ENCODE peak calls at places on chromosomes 13 and 19, in eight cellular contexts. One of them, this sample, is unnamed.

GRCh38 chr19:14632286-14632685 is 42.4 kb downstream of the ADGRE3 start:
- DNase-seq in H1: no peak
- DNase-seq in breast epithelium: no peak
- DNase-seq in IMR-90: peak
- DNase-seq in sigmoid colon: no peak
- DNase-seq in A549: peak
- DNase-seq in tibial nerve: no peak
- DNase-seq in ovary: no peak
- DNase-seq in this sample: no peak

GRCh38 chr19:44808463-44809371 is at the start of gene BCAM:
- DNase-seq in H1: no peak
- DNase-seq in breast epithelium: peak
- DNase-seq in IMR-90: peak
- DNase-seq in sigmoid colon: peak
- DNase-seq in A549: peak
- DNase-seq in tibial nerve: peak
- DNase-seq in ovary: peak
- DNase-seq in this sample: peak

GRCh38 chr19:33687761-33688656 is 66.3 kb downstream of the CHST8 start:
- DNase-seq in H1: no peak
- DNase-seq in breast epithelium: peak
- DNase-seq in IMR-90: no peak
- DNase-seq in sigmoid colon: no peak
- DNase-seq in A549: no peak
- DNase-seq in tibial nerve: no peak
- DNase-seq in ovary: no peak
- DNase-seq in this sample: no peak

GRCh38 chr13:20673711-20674110 is 29.8 kb upstream of the IL17D start:
- DNase-seq in H1: no peak
- DNase-seq in breast epithelium: no peak
- DNase-seq in IMR-90: no peak
- DNase-seq in sigmoid colon: no peak
- DNase-seq in A549: no peak
- DNase-seq in tibial nerve: no peak
- DNase-seq in ovary: no peak
- DNase-seq in this sample: no peak

GRCh38 chr13:86135856-86136255 is 336.6 kb upstream of the SLITRK6 start:
- DNase-seq in H1: no peak
- DNase-seq in breast epithelium: no peak
- DNase-seq in IMR-90: no peak
- DNase-seq in sigmoid colon: no peak
- DNase-seq in A549: no peak
- DNase-seq in tibial nerve: no peak
- DNase-seq in ovary: no peak
- DNase-seq in this sample: no peak

GRCh38 chr19:52248256-52248655 is 21.1 kb upstream of the ZNF766 start:
- DNase-seq in H1: no peak
- DNase-seq in breast epithelium: no peak
- DNase-seq in IMR-90: peak
- DNase-seq in sigmoid colon: no peak
- DNase-seq in A549: no peak
- DNase-seq in tibial nerve: peak
- DNase-seq in ovary: peak
- DNase-seq in this sample: peak

GRCh38 chr19:13796301-13797057 is 1.2 kb downstream of the ZSWIM4 start:
- DNase-seq in H1: no peak
- DNase-seq in breast epithelium: peak
- DNase-seq in IMR-90: peak
- DNase-seq in sigmoid colon: peak
- DNase-seq in A549: peak
- DNase-seq in tibial nerve: peak
- DNase-seq in ovary: peak
- DNase-seq in this sample: peak

GRCh38 chr19:53849237-53849676 is 18.4 kb upstream of the MYADM start:
- DNase-seq in H1: no peak
- DNase-seq in breast epithelium: no peak
- DNase-seq in IMR-90: peak
- DNase-seq in sigmoid colon: no peak
- DNase-seq in A549: no peak
- DNase-seq in tibial nerve: no peak
- DNase-seq in ovary: no peak
- DNase-seq in this sample: no peak

GRCh38 chr13:105804561-105805190 is 730.8 kb downstream of the EFNB2 start:
- DNase-seq in H1: no peak
- DNase-seq in breast epithelium: no peak
- DNase-seq in IMR-90: peak
- DNase-seq in sigmoid colon: no peak
- DNase-seq in A549: no peak
- DNase-seq in tibial nerve: no peak
- DNase-seq in ovary: no peak
- DNase-seq in this sample: no peak

GRCh38 chr13:40130871-40131636 is 475.6 kb downstream of the COG6 start:
- DNase-seq in H1: no peak
- DNase-seq in breast epithelium: no peak
- DNase-seq in IMR-90: no peak
- DNase-seq in sigmoid colon: no peak
- DNase-seq in A549: peak
- DNase-seq in tibial nerve: no peak
- DNase-seq in ovary: no peak
- DNase-seq in this sample: peak

GRCh38 chr13:35518337-35518736 is 41.8 kb upstream of the MAB21L1 start:
- DNase-seq in H1: no peak
- DNase-seq in breast epithelium: no peak
- DNase-seq in IMR-90: no peak
- DNase-seq in sigmoid colon: no peak
- DNase-seq in A549: no peak
- DNase-seq in tibial nerve: no peak
- DNase-seq in ovary: no peak
- DNase-seq in this sample: no peak

GRCh38 chr13:99600318-99600717 is 99.0 kb downstream of the TM9SF2 start:
- DNase-seq in H1: no peak
- DNase-seq in breast epithelium: no peak
- DNase-seq in IMR-90: no peak
- DNase-seq in sigmoid colon: no peak
- DNase-seq in A549: no peak
- DNase-seq in tibial nerve: no peak
- DNase-seq in ovary: no peak
- DNase-seq in this sample: no peak

GRCh38 chr19:28961772-28962500 is 251.0 kb downstream of the UQCRFS1 start:
- DNase-seq in H1: no peak
- DNase-seq in breast epithelium: no peak
- DNase-seq in IMR-90: peak
- DNase-seq in sigmoid colon: no peak
- DNase-seq in A549: no peak
- DNase-seq in tibial nerve: no peak
- DNase-seq in ovary: no peak
- DNase-seq in this sample: no peak

GRCh38 chr13:94121686-94122085 is 357.8 kb downstream of the DCT start:
- DNase-seq in H1: no peak
- DNase-seq in breast epithelium: no peak
- DNase-seq in IMR-90: peak
- DNase-seq in sigmoid colon: no peak
- DNase-seq in A549: no peak
- DNase-seq in tibial nerve: no peak
- DNase-seq in ovary: no peak
- DNase-seq in this sample: no peak

GRCh38 chr13:87669379-87669978 is 1.7 kb upstream of the SLITRK5 start:
- DNase-seq in H1: no peak
- DNase-seq in breast epithelium: no peak
- DNase-seq in IMR-90: peak
- DNase-seq in sigmoid colon: no peak
- DNase-seq in A549: no peak
- DNase-seq in tibial nerve: no peak
- DNase-seq in ovary: no peak
- DNase-seq in this sample: no peak

GRCh38 chr13:21106089-21106488 is 44.7 kb upstream of the LATS2 start:
- DNase-seq in H1: no peak
- DNase-seq in breast epithelium: no peak
- DNase-seq in IMR-90: peak
- DNase-seq in sigmoid colon: no peak
- DNase-seq in A549: no peak
- DNase-seq in tibial nerve: no peak
- DNase-seq in ovary: no peak
- DNase-seq in this sample: no peak

GRCh38 chr19:29687244-29687896 is 22.1 kb downstream of the PLEKHF1 start:
- DNase-seq in H1: no peak
- DNase-seq in breast epithelium: no peak
- DNase-seq in IMR-90: peak
- DNase-seq in sigmoid colon: peak
- DNase-seq in A549: no peak
- DNase-seq in tibial nerve: no peak
- DNase-seq in ovary: peak
- DNase-seq in this sample: peak

GRCh38 chr13:59641758-59642157 is 522.0 kb downstream of the DIAPH3 start:
- DNase-seq in H1: no peak
- DNase-seq in breast epithelium: no peak
- DNase-seq in IMR-90: no peak
- DNase-seq in sigmoid colon: no peak
- DNase-seq in A549: no peak
- DNase-seq in tibial nerve: no peak
- DNase-seq in ovary: no peak
- DNase-seq in this sample: no peak

GRCh38 chr19:38409631-38410133 is 6.8 kb downstream of the FAM98C start:
- DNase-seq in H1: no peak
- DNase-seq in breast epithelium: no peak
- DNase-seq in IMR-90: peak
- DNase-seq in sigmoid colon: no peak
- DNase-seq in A549: no peak
- DNase-seq in tibial nerve: no peak
- DNase-seq in ovary: no peak
- DNase-seq in this sample: no peak
- TF ChIP-seq POLR2A in H1: no peak
- TF ChIP-seq POLR2A in breast epithelium: no peak
- TF ChIP-seq POLR2A in IMR-90: no peak
- TF ChIP-seq POLR2A in sigmoid colon: no peak
- TF ChIP-seq POLR2A in A549: no peak
- TF ChIP-seq POLR2A in tibial nerve: no peak
- TF ChIP-seq POLR2A in ovary: no peak
- TF ChIP-seq POLR2A in this sample: no peak

GRCh38 chr13:100608906-100609305 is 20.3 kb upstream of the GGACT start:
- DNase-seq in H1: no peak
- DNase-seq in breast epithelium: no peak
- DNase-seq in IMR-90: no peak
- DNase-seq in sigmoid colon: no peak
- DNase-seq in A549: no peak
- DNase-seq in tibial nerve: no peak
- DNase-seq in ovary: no peak
- DNase-seq in this sample: no peak
- TF ChIP-seq POLR2A in H1: no peak
- TF ChIP-seq POLR2A in breast epithelium: no peak
- TF ChIP-seq POLR2A in IMR-90: no peak
- TF ChIP-seq POLR2A in sigmoid colon: no peak
- TF ChIP-seq POLR2A in A549: no peak
- TF ChIP-seq POLR2A in tibial nerve: no peak
- TF ChIP-seq POLR2A in ovary: no peak
- TF ChIP-seq POLR2A in this sample: no peak

GRCh38 chr19:3056454-3057016 is 5.8 kb downstream of the TLE5 start:
- DNase-seq in H1: no peak
- DNase-seq in breast epithelium: no peak
- DNase-seq in IMR-90: no peak
- DNase-seq in sigmoid colon: no peak
- DNase-seq in A549: no peak
- DNase-seq in tibial nerve: no peak
- DNase-seq in ovary: peak
- DNase-seq in this sample: no peak

GRCh38 chr19:3055741-3056453 is 6.4 kb downstream of the TLE5 start:
- DNase-seq in H1: no peak
- DNase-seq in breast epithelium: peak
- DNase-seq in IMR-90: no peak
- DNase-seq in sigmoid colon: no peak
- DNase-seq in A549: peak
- DNase-seq in tibial nerve: no peak
- DNase-seq in ovary: peak
- DNase-seq in this sample: peak

GRCh38 chr19:3058821-3059314 is 3.4 kb downstream of the TLE5 start:
- DNase-seq in H1: no peak
- DNase-seq in breast epithelium: no peak
- DNase-seq in IMR-90: no peak
- DNase-seq in sigmoid colon: no peak
- DNase-seq in A549: no peak
- DNase-seq in tibial nerve: no peak
- DNase-seq in ovary: no peak
- DNase-seq in this sample: no peak

GRCh38 chr19:3058009-3058820 is 4.1 kb downstream of the TLE5 start:
- DNase-seq in H1: no peak
- DNase-seq in breast epithelium: no peak
- DNase-seq in IMR-90: no peak
- DNase-seq in sigmoid colon: no peak
- DNase-seq in A549: no peak
- DNase-seq in tibial nerve: no peak
- DNase-seq in ovary: no peak
- DNase-seq in this sample: no peak

GRCh38 chr19:3057275-3057714 is 5.0 kb downstream of the TLE5 start:
- DNase-seq in H1: no peak
- DNase-seq in breast epithelium: peak
- DNase-seq in IMR-90: no peak
- DNase-seq in sigmoid colon: peak
- DNase-seq in A549: peak
- DNase-seq in tibial nerve: peak
- DNase-seq in ovary: peak
- DNase-seq in this sample: peak
- TF ChIP-seq POLR2A in H1: no peak
- TF ChIP-seq POLR2A in breast epithelium: no peak
- TF ChIP-seq POLR2A in IMR-90: no peak
- TF ChIP-seq POLR2A in sigmoid colon: no peak
- TF ChIP-seq POLR2A in A549: no peak
- TF ChIP-seq POLR2A in tibial nerve: peak
- TF ChIP-seq POLR2A in ovary: peak
- TF ChIP-seq POLR2A in this sample: no peak

GRCh38 chr19:50431343-50432220 is 1.1 kb upstream of the MYBPC2 start:
- DNase-seq in H1: peak
- DNase-seq in breast epithelium: peak
- DNase-seq in IMR-90: peak
- DNase-seq in sigmoid colon: peak
- DNase-seq in A549: peak
- DNase-seq in tibial nerve: peak
- DNase-seq in ovary: peak
- DNase-seq in this sample: peak
- TF ChIP-seq POLR2A in H1: no peak
- TF ChIP-seq POLR2A in breast epithelium: no peak
- TF ChIP-seq POLR2A in IMR-90: no peak
- TF ChIP-seq POLR2A in sigmoid colon: no peak
- TF ChIP-seq POLR2A in A549: no peak
- TF ChIP-seq POLR2A in tibial nerve: no peak
- TF ChIP-seq POLR2A in ovary: no peak
- TF ChIP-seq POLR2A in this sample: no peak

This sample was measured in uterus.